ENCODE peak calls at places on chromosomes 16 and 17, in eight cellular contexts. X is NCI-H1092 treated with DMSO at 0.1 percent for 48 hours; A is neural crest cell; I is stimulated activated CD4-positive, alpha-beta T cell treated with anti-CD3 and anti-CD28 coated beads, Interleukin-4, amount 100 ng/mL, for 1 hour; R is anterior cingulate cortex; H is activated gamma-delta T cell treated with anti-CD3 and anti-CD28 coated beads, Interleukin-2, amount 50 U/mL, for 16 hours; Y is esophagus muscularis mucosa; M is activated T-cell treated with anti-CD3 and anti-CD28 coated beads, Interleukin-2, amount 50 U/mL, for 72 hours. Q is an unnamed sample.

GRCh38 chr16:85192736-85193493 is 80.6 kb upstream of the CIBAR2 start:
- DNase-seq in M (no peak), X (peak), H (no peak), Y (no peak), R (no peak), I (no peak), A (no peak), Q (no peak)

GRCh38 chr16:55453909-55454308 is 25.1 kb upstream of the MMP2 start:
- DNase-seq in X (no peak), A (no peak), I (no peak), R (no peak), Y (no peak), M (no peak), H (no peak), Q (no peak)

GRCh38 chr16:67141391-67141790 is 9.4 kb downstream of the B3GNT9 start:
- DNase-seq in A (no peak), H (no peak), X (no peak), M (no peak), I (no peak), R (no peak), Y (no peak), Q (no peak)

GRCh38 chr16:58198739-58199411 is 969 bp upstream of the CSNK2A2 start:
- DNase-seq in I (no peak), Y (no peak), H (no peak), R (no peak), X (no peak), A (no peak), M (no peak), Q (no peak)

GRCh38 chr16:4556112-4556511 is at the start of gene C16orf96:
- DNase-seq in Y (no peak), X (no peak), A (no peak), M (no peak), I (no peak), H (no peak), R (no peak), Q (no peak)

GRCh38 chr17:37315601-37316000 is 60.2 kb upstream of the C17orf78 start:
- DNase-seq in X (no peak), A (no peak), Y (no peak), M (no peak), R (no peak), I (no peak), H (no peak), Q (no peak)

GRCh38 chr16:5460701-5461100 is 363.1 kb upstream of the EEF2KMT start:
- DNase-seq in H (no peak), R (no peak), M (no peak), A (no peak), X (no peak), Y (no peak), I (no peak), Q (no peak)

GRCh38 chr17:78337244-78338109 is 22.4 kb downstream of the SOCS3 start:
- DNase-seq in X (no peak), M (no peak), I (no peak), H (no peak), Y (no peak), R (no peak), A (no peak), Q (peak)

GRCh38 chr17:40953876-40954275 is 12.9 kb downstream of the KRT39 start:
- DNase-seq in R (no peak), H (no peak), Y (no peak), M (no peak), A (no peak), I (no peak), X (no peak), Q (no peak)

GRCh38 chr17:4900231-4901107 is 1.1 kb downstream of the C17orf107 start:
- DNase-seq in H (peak), Y (no peak), X (no peak), R (no peak), I (peak), M (peak), A (no peak), Q (peak)

GRCh38 chr16:10040136-10041080 is 141.8 kb downstream of the GRIN2A start:
- DNase-seq in Y (no peak), H (no peak), I (no peak), M (no peak), R (no peak), A (no peak), X (no peak), Q (no peak)

GRCh38 chr17:80720624-80721577 is 176.3 kb downstream of the RPTOR start:
- DNase-seq in Y (no peak), A (no peak), M (peak), X (no peak), H (peak), I (peak), R (no peak), Q (peak)

GRCh38 chr16:79599256-79599836 is 1.2 kb downstream of the MAF start:
- DNase-seq in X (peak), I (peak), M (peak), A (peak), R (no peak), H (no peak), Y (no peak), Q (peak)

GRCh38 chr17:82033359-82034085 is 2.0 kb downstream of the RAC3 start:
- DNase-seq in H (no peak), I (no peak), M (no peak), X (no peak), Y (no peak), A (no peak), R (no peak), Q (no peak)

GRCh38 chr17:67718325-67718941 is 697 bp downstream of the NOL11 start:
- DNase-seq in X (no peak), H (peak), I (no peak), A (no peak), R (no peak), Y (no peak), M (peak), Q (peak)

GRCh38 chr17:57465551-57465950 is 209.2 kb downstream of the MSI2 start:
- DNase-seq in I (no peak), Y (no peak), H (no peak), R (no peak), X (no peak), M (no peak), A (no peak), Q (no peak)

GRCh38 chr17:20784100-20784665 is 204.7 kb downstream of the CDRT15L2 start:
- DNase-seq in M (no peak), I (no peak), X (no peak), R (no peak), Y (no peak), H (no peak), A (no peak), Q (no peak)

GRCh38 chr17:56319531-56319930 is 166.3 kb downstream of the ANKFN1 start:
- DNase-seq in H (no peak), Y (no peak), M (no peak), X (peak), I (no peak), A (no peak), R (no peak), Q (no peak)

GRCh38 chr17:44084131-44084538 is 13.6 kb downstream of the G6PC3 start:
- DNase-seq in M (peak), Y (no peak), H (no peak), A (no peak), I (peak), R (no peak), X (no peak), Q (no peak)

GRCh38 chr17:29151567-29151966 is 28.6 kb downstream of the MYO18A start:
- DNase-seq in X (no peak), A (peak), R (no peak), H (no peak), Y (no peak), I (no peak), M (no peak), Q (no peak)

GRCh38 chr17:49898547-49899490 is 51.0 kb upstream of the TAC4 start:
- DNase-seq in M (no peak), X (no peak), H (no peak), R (no peak), A (no peak), Y (no peak), I (no peak), Q (no peak)

GRCh38 chr17:80361495-80362220 is 53.3 kb upstream of the ENDOV start:
- DNase-seq in I (peak), H (no peak), Y (no peak), X (no peak), R (no peak), M (peak), A (peak), Q (peak)

GRCh38 chr17:13429201-13429600 is 172.5 kb downstream of the HS3ST3A1 start:
- DNase-seq in M (no peak), R (no peak), I (no peak), H (no peak), A (no peak), X (no peak), Y (peak), Q (no peak)